ENCODE peak calls at places on chromosomes 12 and 14, in nine cellular contexts. One of them, this sample, is unnamed.

GRCh38 chr12:49972641-49973360 is at the start of gene AQP6:
- DNase-seq in fibroblast of pulmonary artery: no peak
- DNase-seq in dorsolateral prefrontal cortex: no peak
- DNase-seq in left ventricle myocardium inferior: no peak
- DNase-seq in A549: no peak
- DNase-seq in right lobe of liver: no peak
- DNase-seq in H9: no peak
- DNase-seq in BJ: no peak
- DNase-seq in progenitor cell of endocrine pancreas: no peak
- DNase-seq in this sample: no peak

GRCh38 chr12:101857043-101857558 is 20.3 kb upstream of the DRAM1 start:
- DNase-seq in dorsolateral prefrontal cortex: no peak
- DNase-seq in fibroblast of pulmonary artery: peak; percentile 61
- DNase-seq in progenitor cell of endocrine pancreas: no peak
- DNase-seq in A549: no peak
- DNase-seq in right lobe of liver: no peak
- DNase-seq in left ventricle myocardium inferior: no peak
- DNase-seq in BJ: peak; percentile 89
- DNase-seq in H9: no peak
- DNase-seq in this sample: peak; percentile 42

GRCh38 chr12:121968880-121969279 is 50.5 kb downstream of the CFAP251 start:
- DNase-seq in left ventricle myocardium inferior: peak; percentile 24
- DNase-seq in BJ: no peak
- DNase-seq in progenitor cell of endocrine pancreas: no peak
- DNase-seq in fibroblast of pulmonary artery: no peak
- DNase-seq in right lobe of liver: no peak
- DNase-seq in H9: no peak
- DNase-seq in A549: no peak
- DNase-seq in dorsolateral prefrontal cortex: no peak
- DNase-seq in this sample: no peak

GRCh38 chr14:78029471-78030372 is 140.5 kb upstream of the NRXN3 start:
- DNase-seq in right lobe of liver: no peak
- DNase-seq in dorsolateral prefrontal cortex: no peak
- DNase-seq in left ventricle myocardium inferior: no peak
- DNase-seq in A549: no peak
- DNase-seq in progenitor cell of endocrine pancreas: no peak
- DNase-seq in fibroblast of pulmonary artery: no peak
- DNase-seq in H9: peak; percentile 68
- DNase-seq in BJ: no peak
- DNase-seq in this sample: no peak

GRCh38 chr12:80472241-80472640 is 28.2 kb downstream of the PTPRQ start:
- DNase-seq in progenitor cell of endocrine pancreas: no peak
- DNase-seq in H9: no peak
- DNase-seq in fibroblast of pulmonary artery: no peak
- DNase-seq in A549: no peak
- DNase-seq in dorsolateral prefrontal cortex: no peak
- DNase-seq in left ventricle myocardium inferior: no peak
- DNase-seq in right lobe of liver: no peak
- DNase-seq in BJ: peak; percentile 33
- DNase-seq in this sample: no peak

GRCh38 chr14:92755495-92755894 is 7.1 kb upstream of the LGMN start:
- DNase-seq in right lobe of liver: no peak
- DNase-seq in BJ: no peak
- DNase-seq in progenitor cell of endocrine pancreas: no peak
- DNase-seq in fibroblast of pulmonary artery: peak; percentile 42
- DNase-seq in left ventricle myocardium inferior: no peak
- DNase-seq in H9: no peak
- DNase-seq in dorsolateral prefrontal cortex: no peak
- DNase-seq in A549: no peak
- DNase-seq in this sample: no peak

GRCh38 chr12:34395056-34396005 is 373.0 kb downstream of the ALG10 start:
- DNase-seq in A549: no peak
- DNase-seq in dorsolateral prefrontal cortex: peak; percentile 6
- DNase-seq in progenitor cell of endocrine pancreas: peak; percentile 9
- DNase-seq in right lobe of liver: peak; percentile 8
- DNase-seq in left ventricle myocardium inferior: peak; percentile 1
- DNase-seq in fibroblast of pulmonary artery: no peak
- DNase-seq in BJ: no peak
- DNase-seq in H9: peak; percentile 8
- DNase-seq in this sample: no peak

GRCh38 chr14:75142494-75142893 is 15.6 kb upstream of the NEK9 start:
- DNase-seq in left ventricle myocardium inferior: no peak
- DNase-seq in A549: no peak
- DNase-seq in fibroblast of pulmonary artery: no peak
- DNase-seq in progenitor cell of endocrine pancreas: no peak
- DNase-seq in dorsolateral prefrontal cortex: no peak
- DNase-seq in right lobe of liver: no peak
- DNase-seq in H9: no peak
- DNase-seq in BJ: no peak
- DNase-seq in this sample: no peak

GRCh38 chr12:107169200-107169599 is 75.9 kb upstream of the CRY1 start:
- DNase-seq in right lobe of liver: no peak
- DNase-seq in BJ: no peak
- DNase-seq in progenitor cell of endocrine pancreas: no peak
- DNase-seq in fibroblast of pulmonary artery: no peak
- DNase-seq in dorsolateral prefrontal cortex: no peak
- DNase-seq in A549: no peak
- DNase-seq in left ventricle myocardium inferior: no peak
- DNase-seq in H9: no peak
- DNase-seq in this sample: no peak

GRCh38 chr12:77751939-77752338 is 78.8 kb upstream of the NAV3 start:
- DNase-seq in dorsolateral prefrontal cortex: no peak
- DNase-seq in BJ: no peak
- DNase-seq in right lobe of liver: no peak
- DNase-seq in fibroblast of pulmonary artery: peak; percentile 74
- DNase-seq in progenitor cell of endocrine pancreas: no peak
- DNase-seq in H9: no peak
- DNase-seq in left ventricle myocardium inferior: no peak
- DNase-seq in A549: no peak
- DNase-seq in this sample: peak; percentile 24

GRCh38 chr14:96267336-96267735 is 11.3 kb downstream of the BDKRB1 start:
- DNase-seq in left ventricle myocardium inferior: no peak
- DNase-seq in H9: peak; percentile 16
- DNase-seq in progenitor cell of endocrine pancreas: no peak
- DNase-seq in fibroblast of pulmonary artery: peak; percentile 79
- DNase-seq in right lobe of liver: peak; percentile 50
- DNase-seq in A549: no peak
- DNase-seq in dorsolateral prefrontal cortex: no peak
- DNase-seq in BJ: peak; percentile 63
- DNase-seq in this sample: peak; percentile 83

DNA sequence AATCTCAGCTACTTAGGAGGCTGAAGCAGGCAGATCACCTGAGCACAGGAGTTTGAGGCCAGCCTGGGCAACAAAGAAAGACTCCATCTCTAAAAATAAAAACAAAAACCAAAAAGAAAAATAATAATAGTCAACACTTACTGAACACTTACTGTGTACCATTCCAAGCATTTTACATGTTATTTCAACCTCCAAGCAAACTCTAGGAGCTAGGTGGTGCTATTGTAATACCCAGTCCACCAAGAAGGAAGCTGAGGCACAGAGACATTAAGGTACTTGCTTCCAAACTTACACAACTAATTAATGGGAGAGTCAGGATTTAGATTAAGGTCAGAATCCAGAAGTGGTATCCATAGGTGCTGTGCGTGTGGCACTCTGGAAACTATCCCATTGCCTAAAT is 13.7 kb upstream of the OR6J1 start:
- DNase-seq in BJ: no peak
- DNase-seq in A549: no peak
- DNase-seq in dorsolateral prefrontal cortex: no peak
- DNase-seq in progenitor cell of endocrine pancreas: no peak
- DNase-seq in left ventricle myocardium inferior: no peak
- DNase-seq in fibroblast of pulmonary artery: peak; percentile 82
- DNase-seq in H9: no peak
- DNase-seq in right lobe of liver: no peak
- DNase-seq in this sample: no peak
- TF ChIP-seq CTCF in BJ: peak; percentile 51
- TF ChIP-seq CTCF in A549: peak; percentile 60
- TF ChIP-seq CTCF in dorsolateral prefrontal cortex: no peak
- TF ChIP-seq CTCF in progenitor cell of endocrine pancreas: peak; percentile 26
- TF ChIP-seq CTCF in left ventricle myocardium inferior: peak; percentile 52
- TF ChIP-seq CTCF in fibroblast of pulmonary artery: peak; percentile 78
- TF ChIP-seq CTCF in H9: peak; percentile 39
- TF ChIP-seq CTCF in right lobe of liver: peak; percentile 44
- TF ChIP-seq CTCF in this sample: peak; percentile 32

GRCh38 chr12:69569236-69569635 is 16.0 kb upstream of the CCT2 start:
- DNase-seq in A549: no peak
- DNase-seq in H9: no peak
- DNase-seq in progenitor cell of endocrine pancreas: no peak
- DNase-seq in BJ: peak; percentile 31
- DNase-seq in right lobe of liver: no peak
- DNase-seq in fibroblast of pulmonary artery: no peak
- DNase-seq in dorsolateral prefrontal cortex: no peak
- DNase-seq in left ventricle myocardium inferior: no peak
- DNase-seq in this sample: no peak

GRCh38 chr12:69570545-69571399 is 14.5 kb upstream of the CCT2 start:
- DNase-seq in A549: peak; percentile 62
- DNase-seq in left ventricle myocardium inferior: no peak
- DNase-seq in H9: no peak
- DNase-seq in right lobe of liver: no peak
- DNase-seq in BJ: no peak
- DNase-seq in fibroblast of pulmonary artery: peak; percentile 83
- DNase-seq in dorsolateral prefrontal cortex: no peak
- DNase-seq in progenitor cell of endocrine pancreas: peak; percentile 21
- DNase-seq in this sample: peak; percentile 29

GRCh38 chr12:69563166-69563762 is 22.0 kb upstream of the CCT2 start:
- DNase-seq in BJ: no peak
- DNase-seq in dorsolateral prefrontal cortex: no peak
- DNase-seq in fibroblast of pulmonary artery: no peak
- DNase-seq in progenitor cell of endocrine pancreas: no peak
- DNase-seq in A549: no peak
- DNase-seq in H9: no peak
- DNase-seq in right lobe of liver: no peak
- DNase-seq in left ventricle myocardium inferior: no peak
- DNase-seq in this sample: no peak

GRCh38 chr12:69570000-69570516 is 15.2 kb upstream of the CCT2 start:
- DNase-seq in A549: peak; percentile 59
- DNase-seq in right lobe of liver: no peak
- DNase-seq in dorsolateral prefrontal cortex: no peak
- DNase-seq in H9: no peak
- DNase-seq in progenitor cell of endocrine pancreas: no peak
- DNase-seq in fibroblast of pulmonary artery: peak; percentile 69
- DNase-seq in BJ: peak; percentile 55
- DNase-seq in left ventricle myocardium inferior: no peak
- DNase-seq in this sample: no peak

DNA sequence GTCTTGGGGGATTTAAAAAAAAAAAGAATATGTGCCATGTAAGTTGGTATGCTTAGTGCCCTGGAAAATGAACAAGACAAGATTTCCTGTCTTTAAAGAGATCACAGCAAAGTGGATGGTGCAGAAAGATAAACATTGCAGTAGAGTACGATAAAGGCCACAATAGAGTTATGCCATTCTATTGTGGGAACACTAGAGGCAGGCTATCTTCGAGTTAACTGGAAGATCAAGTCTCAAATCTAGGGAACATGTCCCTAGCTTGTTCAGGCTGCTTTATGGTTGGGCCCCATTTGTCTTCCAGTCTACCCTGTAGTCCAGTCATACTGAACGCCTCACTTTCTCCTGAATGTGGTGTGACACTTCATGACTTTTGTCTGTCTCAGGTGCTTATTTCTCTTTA is 18.7 kb upstream of the CCT2 start:
- DNase-seq in A549: no peak
- DNase-seq in BJ: no peak
- DNase-seq in left ventricle myocardium inferior: no peak
- DNase-seq in progenitor cell of endocrine pancreas: no peak
- DNase-seq in fibroblast of pulmonary artery: no peak
- DNase-seq in H9: no peak
- DNase-seq in right lobe of liver: no peak
- DNase-seq in dorsolateral prefrontal cortex: no peak
- DNase-seq in this sample: no peak
- TF ChIP-seq CTCF in A549: no peak
- TF ChIP-seq CTCF in BJ: no peak
- TF ChIP-seq CTCF in left ventricle myocardium inferior: no peak
- TF ChIP-seq CTCF in progenitor cell of endocrine pancreas: peak; percentile 11
- TF ChIP-seq CTCF in fibroblast of pulmonary artery: peak; percentile 16
- TF ChIP-seq CTCF in H9: peak; percentile 41
- TF ChIP-seq CTCF in right lobe of liver: no peak
- TF ChIP-seq CTCF in dorsolateral prefrontal cortex: no peak
- TF ChIP-seq CTCF in this sample: no peak

DNA sequence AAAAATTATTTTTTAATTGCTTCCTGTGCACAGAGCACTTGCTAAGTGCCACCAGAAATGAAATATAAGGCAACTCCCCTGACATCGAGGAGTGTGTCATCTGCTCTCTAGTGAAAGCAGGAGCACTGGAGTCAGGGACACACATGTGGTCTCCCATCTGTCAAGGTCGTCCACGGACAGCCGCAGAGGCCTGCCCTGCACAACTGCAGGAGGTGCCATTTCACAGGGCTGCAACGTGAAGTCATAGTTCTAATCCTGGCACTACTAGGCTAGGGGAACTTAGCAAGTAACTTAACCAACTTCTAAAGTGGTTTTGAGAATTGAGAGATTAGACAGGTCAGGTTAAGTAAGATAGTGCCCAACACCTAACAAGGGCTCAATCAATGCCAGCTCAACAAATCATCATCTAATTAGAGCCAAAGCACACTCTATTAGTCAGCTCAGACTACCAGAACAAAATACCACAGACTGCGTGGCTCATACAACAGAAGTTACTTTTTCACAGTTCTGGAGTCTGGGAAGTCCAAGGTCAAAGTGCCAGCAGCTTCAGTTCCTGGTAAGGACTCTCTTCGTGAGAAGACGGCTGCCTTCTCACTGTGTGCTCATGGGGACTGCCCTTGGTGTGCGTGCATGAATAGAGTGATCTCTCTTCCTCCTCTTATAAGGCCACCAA is 30.7 kb downstream of the FOXN3 start:
- DNase-seq in H9: peak; percentile 2
- DNase-seq in left ventricle myocardium inferior: no peak
- DNase-seq in fibroblast of pulmonary artery: no peak
- DNase-seq in right lobe of liver: no peak
- DNase-seq in dorsolateral prefrontal cortex: no peak
- DNase-seq in BJ: no peak
- DNase-seq in progenitor cell of endocrine pancreas: no peak
- DNase-seq in A549: no peak
- DNase-seq in this sample: no peak
- TF ChIP-seq CTCF in H9: no peak
- TF ChIP-seq CTCF in left ventricle myocardium inferior: no peak
- TF ChIP-seq CTCF in fibroblast of pulmonary artery: no peak
- TF ChIP-seq CTCF in right lobe of liver: no peak
- TF ChIP-seq CTCF in dorsolateral prefrontal cortex: no peak
- TF ChIP-seq CTCF in BJ: no peak
- TF ChIP-seq CTCF in progenitor cell of endocrine pancreas: no peak
- TF ChIP-seq CTCF in A549: no peak
- TF ChIP-seq CTCF in this sample: no peak

DNA sequence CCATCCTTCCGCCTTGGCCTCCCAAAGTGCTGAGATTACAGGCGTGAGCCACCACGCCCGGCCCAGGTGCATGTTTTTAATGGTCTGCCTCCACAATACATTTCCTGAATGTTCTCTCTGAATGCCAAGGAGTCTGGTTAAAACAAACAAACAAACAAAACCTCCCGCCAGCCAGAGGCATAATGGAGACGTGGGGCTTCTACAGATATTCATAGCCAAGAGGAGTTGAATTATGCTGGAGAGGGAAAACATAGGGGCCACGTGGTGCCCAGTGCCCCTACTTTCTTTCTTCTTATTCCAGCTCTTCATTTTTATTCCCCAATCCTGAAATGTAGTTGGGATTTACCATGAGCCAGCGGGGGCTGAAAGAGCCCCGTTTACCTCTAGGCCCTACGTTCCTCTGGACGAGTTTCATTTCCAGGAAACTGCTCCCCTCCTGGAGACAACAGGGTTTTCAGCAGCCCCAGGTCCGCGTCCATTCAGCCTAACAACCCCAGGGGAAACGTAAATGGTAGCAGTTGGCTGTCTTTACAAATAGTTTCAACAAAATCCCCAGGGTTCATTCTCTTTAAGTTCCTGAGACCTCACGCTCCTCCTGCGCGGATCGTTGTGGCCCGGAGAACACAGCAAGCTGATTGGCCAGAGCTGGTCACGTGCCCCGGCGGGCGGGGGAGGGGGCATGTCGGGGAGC is 108.5 kb upstream of the ESRRB start:
- DNase-seq in fibroblast of pulmonary artery: peak; percentile 46
- DNase-seq in A549: no peak
- DNase-seq in dorsolateral prefrontal cortex: peak; percentile 40
- DNase-seq in right lobe of liver: peak; percentile 75
- DNase-seq in progenitor cell of endocrine pancreas: peak; percentile 30
- DNase-seq in BJ: no peak
- DNase-seq in H9: peak; percentile 73
- DNase-seq in left ventricle myocardium inferior: peak; percentile 68
- DNase-seq in this sample: peak; percentile 8
- TF ChIP-seq CTCF in fibroblast of pulmonary artery: peak; percentile 35
- TF ChIP-seq CTCF in A549: no peak
- TF ChIP-seq CTCF in dorsolateral prefrontal cortex: no peak
- TF ChIP-seq CTCF in right lobe of liver: no peak
- TF ChIP-seq CTCF in progenitor cell of endocrine pancreas: peak; percentile 32
- TF ChIP-seq CTCF in BJ: peak; percentile 44
- TF ChIP-seq CTCF in H9: peak; percentile 42
- TF ChIP-seq CTCF in left ventricle myocardium inferior: no peak
- TF ChIP-seq CTCF in this sample: peak; percentile 26